ENCODE peak calls at places on chromosomes 6 and 20, in nine cellular contexts. L, X, Z, A, V, O, D, P and R are unnamed samples.

GRCh38 chr20:38878798-38879197 is 47.4 kb upstream of the FAM83D start:
- DNase-seq in L (no peak), X (no peak), Z (no peak), A (no peak), V (peak; percentile 28), O (peak; percentile 68), D (no peak), P (peak; percentile 13), R (no peak)

GRCh38 chr6:90202156-90202555 is 94.5 kb downstream of the BACH2 start:
- DNase-seq in L (no peak), X (no peak), Z (no peak), A (no peak), V (no peak), O (no peak), D (no peak), P (no peak), R (no peak)

GRCh38 chr6:90068264-90068663 is 174.0 kb downstream of the GJA10 start:
- DNase-seq in L (no peak), X (no peak), Z (no peak), A (peak; percentile 17), V (peak; percentile 68), O (peak; percentile 53), D (no peak), P (peak; percentile 76), R (no peak)

GRCh38 chr6:128532110-128532509 is 11.7 kb upstream of the PTPRK start:
- DNase-seq in L (no peak), X (no peak), Z (no peak), A (no peak), V (no peak), O (no peak), D (no peak), P (no peak), R (no peak)

GRCh38 chr20:23540624-23541023 is 27.7 kb downstream of the CST9L start:
- DNase-seq in L (no peak), X (no peak), Z (no peak), A (no peak), V (no peak), O (no peak), D (no peak), P (no peak), R (no peak)

GRCh38 chr6:33504486-33504885 is 50.1 kb downstream of the ZBTB9 start:
- DNase-seq in L (no peak), X (no peak), Z (no peak), A (no peak), V (no peak), O (no peak), D (no peak), P (no peak), R (no peak)

GRCh38 chr20:8757146-8757545 is 311.7 kb upstream of the PLCB4 start:
- DNase-seq in L (no peak), X (no peak), Z (no peak), A (no peak), V (peak; percentile 69), O (no peak), D (no peak), P (peak; percentile 66), R (no peak)

GRCh38 chr6:26414281-26414680 is 12.2 kb downstream of the BTN3A1 start:
- DNase-seq in L (no peak), X (no peak), Z (no peak), A (no peak), V (no peak), O (no peak), D (no peak), P (no peak), R (no peak)

GRCh38 chr6:117624869-117625481 is 22.7 kb upstream of the GOPC start:
- DNase-seq in L (no peak), X (no peak), Z (no peak), A (no peak), V (no peak), O (no peak), D (no peak), P (no peak), R (no peak)

GRCh38 chr6:163494279-163494727 is 79.8 kb downstream of the QKI start:
- DNase-seq in L (no peak), X (no peak), Z (no peak), A (no peak), V (peak; percentile 23), O (no peak), D (no peak), P (no peak), R (no peak)

GRCh38 chr6:73341335-73341734 is 12.7 kb downstream of the DPPA5 start:
- DNase-seq in L (no peak), X (no peak), Z (no peak), A (no peak), V (no peak), O (no peak), D (no peak), P (no peak), R (no peak)

GRCh38 chr20:6613280-6613861 is 154.1 kb upstream of the BMP2 start:
- DNase-seq in L (no peak), X (no peak), Z (no peak), A (no peak), V (no peak), O (no peak), D (no peak), P (no peak), R (no peak)

GRCh38 chr6:166855416-166855815 is 100.9 kb downstream of the RNASET2 start:
- DNase-seq in L (no peak), X (no peak), Z (no peak), A (no peak), V (no peak), O (no peak), D (no peak), P (no peak), R (no peak)

GRCh38 chr20:46021361-46022359 is 7.4 kb upstream of the SLC12A5 start:
- DNase-seq in L (no peak), X (peak; percentile 11), Z (no peak), A (peak; percentile 94), V (peak; percentile 26), O (peak; percentile 59), D (peak; percentile 23), P (no peak), R (peak; percentile 98)

GRCh38 chr6:48080227-48081009 is 30.6 kb downstream of the PTCHD4 start:
- DNase-seq in L (no peak), X (no peak), Z (no peak), A (no peak), V (no peak), O (no peak), D (no peak), P (peak; percentile 16), R (no peak)

GRCh38 chr20:50053790-50054547 is 59.0 kb downstream of the UBE2V1 start:
- DNase-seq in L (no peak), X (no peak), Z (no peak), A (no peak), V (no peak), O (no peak), D (no peak), P (no peak), R (no peak)

GRCh38 chr20:10972219-10972860 is 298.5 kb upstream of the JAG1 start:
- DNase-seq in L (no peak), X (peak; percentile 18), Z (no peak), A (no peak), V (no peak), O (no peak), D (no peak), P (no peak), R (no peak)

DNA sequence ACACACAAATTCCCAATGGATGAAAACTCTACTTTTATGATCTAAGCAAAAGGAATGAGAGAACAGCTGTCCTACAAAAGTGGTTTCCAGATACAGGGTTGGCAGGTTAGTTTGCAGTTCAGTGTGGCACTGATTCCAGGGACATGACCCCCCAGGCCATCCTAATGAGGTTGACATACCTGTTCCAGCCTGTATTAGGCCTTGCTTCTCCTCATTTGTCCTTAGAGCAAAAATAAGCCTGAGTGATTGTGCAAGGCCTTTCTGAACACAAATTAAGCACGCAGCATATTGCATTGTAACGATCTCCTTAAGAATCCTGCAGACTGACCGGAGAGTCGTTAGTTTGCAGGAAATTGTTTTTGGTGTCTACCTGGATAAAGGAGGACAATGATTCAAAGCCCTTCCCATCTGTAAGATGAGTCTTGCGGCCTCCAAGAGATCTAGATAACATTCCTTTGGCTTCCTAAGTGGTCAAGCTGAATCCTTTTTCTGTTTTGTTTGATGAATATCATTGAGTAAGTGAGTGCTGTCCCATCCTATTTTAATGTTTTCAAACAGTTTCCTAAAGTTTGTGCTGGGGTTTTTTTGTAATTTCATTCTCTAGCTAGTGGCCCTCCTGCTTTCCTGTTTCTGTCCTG is 1.6 kb upstream of the NEDD9 start:
- DNase-seq in L (no peak), X (no peak), Z (no peak), A (no peak), V (no peak), O (no peak), D (no peak), P (no peak), R (no peak)
- H3K27ac ChIP-seq in L (peak overlapping the region; percentile 93), X (peak overlapping the region; percentile 93), Z (peak overlapping the region; percentile 90), A (no peak overlapping the region), V (no peak overlapping the region), O (peak overlapping the region; percentile 92), D (no peak overlapping the region), P (no peak overlapping the region), R (no peak overlapping the region)

DNA sequence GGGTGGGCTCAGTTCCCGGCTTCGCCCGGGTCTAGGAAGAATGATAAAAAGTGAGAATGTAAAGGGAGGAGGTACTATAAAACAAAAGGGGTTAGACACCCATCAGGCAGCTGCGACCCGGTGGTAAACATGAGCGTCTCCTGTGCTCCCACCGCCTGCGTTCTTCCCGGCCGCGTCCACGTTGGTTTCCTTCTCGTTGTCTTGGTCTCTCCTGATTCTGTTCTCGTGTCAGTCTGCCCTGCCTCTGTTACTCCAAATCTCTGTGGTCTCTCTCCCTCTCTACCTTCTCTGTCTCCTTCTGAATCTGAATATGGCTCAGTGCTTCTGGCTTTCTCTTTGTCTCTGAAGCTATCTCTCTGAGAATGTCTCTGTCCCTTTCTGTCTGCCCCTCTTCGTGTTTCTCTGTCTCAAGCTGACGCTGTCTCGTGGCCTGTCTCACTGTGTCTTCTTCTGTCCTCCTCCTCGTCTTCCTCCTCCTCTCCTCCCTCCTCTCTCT is 41.6 kb upstream of the FOXP4 start:
- DNase-seq in L (no peak), X (no peak), Z (no peak), A (no peak), V (no peak), O (no peak), D (no peak), P (peak; percentile 20), R (no peak)
- H3K27ac ChIP-seq in L (peak overlapping the region; percentile 78), X (no peak overlapping the region), Z (peak overlapping the region; percentile 62), A (no peak overlapping the region), V (peak overlapping the region; percentile 46), O (peak overlapping the region; percentile 97), D (no peak overlapping the region), P (peak overlapping the region; percentile 12), R (no peak overlapping the region)

GRCh38 chr6:37575221-37575620 is 75.5 kb upstream of the CCDC167 start:
- DNase-seq in L (no peak), X (no peak), Z (no peak), A (no peak), V (no peak), O (no peak), D (no peak), P (no peak), R (no peak)
- H3K27ac ChIP-seq in L (no peak overlapping the region), X (no peak overlapping the region), Z (no peak overlapping the region), A (peak overlapping the region; percentile 92), V (no peak overlapping the region), O (no peak overlapping the region), D (no peak overlapping the region), P (no peak overlapping the region), R (no peak overlapping the region)

DNA sequence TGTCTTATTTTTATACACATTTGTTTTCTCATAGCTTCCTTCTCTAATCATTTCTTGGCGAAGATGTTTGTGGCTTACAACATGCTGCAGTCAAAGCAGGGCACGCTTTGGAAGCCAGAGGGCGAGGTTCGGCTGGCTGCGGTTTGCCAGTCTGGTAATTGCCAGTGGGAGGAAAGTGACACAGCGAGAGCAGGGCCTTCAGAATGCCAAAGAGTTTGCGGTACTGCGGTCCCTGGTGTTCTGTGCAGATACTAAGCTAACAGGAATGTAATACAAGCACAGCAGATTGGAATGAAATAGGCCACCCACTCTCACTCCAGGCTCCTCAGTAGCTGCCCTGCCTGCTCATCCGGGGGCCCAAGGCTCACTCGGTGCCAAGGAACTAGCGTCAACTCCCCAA is 58.7 kb upstream of the TGM3 start:
- DNase-seq in L (no peak), X (peak; percentile 6), Z (no peak), A (no peak), V (no peak), O (peak; percentile 27), D (no peak), P (peak; percentile 97), R (no peak)
- H3K27ac ChIP-seq in L (no peak overlapping the region), X (no peak overlapping the region), Z (no peak overlapping the region), A (no peak overlapping the region), V (peak overlapping the region; percentile 27), O (peak overlapping the region; percentile 22), D (no peak overlapping the region), P (no peak overlapping the region), R (no peak overlapping the region)